ENCODE peak calls at places on chromosomes 3 and 15, in eight cellular contexts. G is OCI-LY7; X is colonic mucosa; L is activated CD8-positive, alpha-beta T cell treated with anti-CD3 and anti-CD28 coated beads for 36 hours; K is endodermal cell; S is brain microvascular endothelial cell; O is choroid plexus epithelial cell; I is fibroblast of lung. N is an unnamed sample.

GRCh38 chr3:187979543-187979942 is 174.4 kb upstream of the LPP start:
- DNase-seq in G (peak; percentile 98), S (no peak), O (no peak), K (no peak), X (no peak), L (peak; percentile 32), I (no peak), N (no peak)

GRCh38 chr15:51375966-51376640 is 34.6 kb downstream of the GLDN start:
- DNase-seq in L (no peak), O (peak; percentile 52), X (no peak), I (peak; percentile 52), K (no peak), S (peak; percentile 55), G (no peak), N (no peak)

GRCh38 chr3:100400424-100400781 is 486 bp downstream of the TOMM70 start:
- DNase-seq in K (no peak), S (no peak), L (peak; percentile 71), X (no peak), G (peak; percentile 56), O (no peak), I (no peak), N (peak; percentile 16)

GRCh38 chr3:180265551-180265950 is 228.8 kb upstream of the PEX5L start:
- DNase-seq in X (no peak), L (no peak), I (peak; percentile 34), G (no peak), O (peak; percentile 1), S (no peak), K (no peak), N (no peak)

GRCh38 chr3:119937229-119937628 is 155.3 kb downstream of the NR1I2 start:
- DNase-seq in O (peak; percentile 47), L (peak; percentile 80), I (no peak), S (no peak), K (no peak), X (no peak), G (no peak), N (peak; percentile 53)

GRCh38 chr3:45659661-45660566 is 29.3 kb upstream of the SACM1L start:
- DNase-seq in G (peak; percentile 55), S (peak; percentile 81), K (peak; percentile 93), O (peak; percentile 77), I (peak; percentile 95), L (peak; percentile 40), X (peak; percentile 88), N (peak; percentile 45)

GRCh38 chr15:60916032-60916673 is 312.9 kb downstream of the RORA start:
- DNase-seq in G (no peak), O (no peak), L (no peak), X (no peak), S (no peak), K (no peak), I (no peak), N (no peak)

GRCh38 chr15:64836023-64836536 is 5.6 kb upstream of the PLEKHO2 start:
- DNase-seq in I (no peak), L (no peak), X (no peak), G (no peak), O (no peak), S (no peak), K (no peak), N (no peak)

GRCh38 chr15:80536231-80536630 is 132.0 kb downstream of the ARNT2 start:
- DNase-seq in O (no peak), X (no peak), L (no peak), G (no peak), S (no peak), I (no peak), K (no peak), N (no peak)

GRCh38 chr3:9037113-9037715 is 73.9 kb upstream of the RAD18 start:
- DNase-seq in O (peak; percentile 20), S (no peak), K (no peak), L (no peak), G (no peak), I (no peak), X (no peak), N (no peak)

GRCh38 chr3:9032236-9032777 is 69.0 kb upstream of the RAD18 start:
- DNase-seq in K (peak; percentile 83), L (no peak), S (no peak), G (no peak), O (no peak), X (no peak), I (no peak), N (no peak)

GRCh38 chr3:9036327-9037112 is 73.2 kb upstream of the RAD18 start:
- DNase-seq in S (no peak), I (peak; percentile 93), K (no peak), X (peak; percentile 54), O (peak; percentile 36), L (no peak), G (no peak), N (no peak)

GRCh38 chr3:9035473-9035872 is 72.2 kb upstream of the RAD18 start:
- DNase-seq in S (no peak), K (no peak), X (no peak), G (no peak), I (no peak), L (no peak), O (no peak), N (no peak)

GRCh38 chr3:9033867-9034266 is 70.6 kb upstream of the RAD18 start:
- DNase-seq in I (no peak), L (no peak), S (no peak), K (no peak), X (no peak), G (no peak), O (no peak), N (no peak)
- TF ChIP-seq CTCF in I (no peak), L (no peak), S (no peak), K (peak; percentile 59), X (no peak), G (no peak), O (no peak), N (no peak)

GRCh38 chr15:35911052-35911780 is 365.3 kb upstream of the DPH6 start:
- DNase-seq in K (no peak), I (no peak), G (no peak), X (no peak), L (no peak), O (no peak), S (no peak), N (no peak)

GRCh38 chr15:35914573-35914972 is 368.6 kb upstream of the DPH6 start:
- DNase-seq in K (no peak), L (no peak), I (no peak), G (no peak), O (no peak), S (no peak), X (no peak), N (no peak)

GRCh38 chr15:35909414-35909813 is 363.4 kb upstream of the DPH6 start:
- DNase-seq in K (no peak), X (no peak), I (no peak), O (no peak), L (no peak), G (no peak), S (no peak), N (no peak)

GRCh38 chr15:35910227-35910626 is 364.3 kb upstream of the DPH6 start:
- DNase-seq in X (no peak), L (no peak), O (no peak), K (no peak), S (no peak), I (no peak), G (no peak), N (no peak)

GRCh38 chr15:35912196-35912595 is 366.2 kb upstream of the DPH6 start:
- DNase-seq in L (no peak), S (peak; percentile 20), O (peak; percentile 64), I (peak; percentile 11), G (no peak), K (no peak), X (no peak), N (no peak)
- TF ChIP-seq CTCF in L (no peak), S (peak; percentile 59), O (peak; percentile 69), I (peak; percentile 35), G (no peak), K (peak; percentile 42), X (no peak), N (no peak)

DNA sequence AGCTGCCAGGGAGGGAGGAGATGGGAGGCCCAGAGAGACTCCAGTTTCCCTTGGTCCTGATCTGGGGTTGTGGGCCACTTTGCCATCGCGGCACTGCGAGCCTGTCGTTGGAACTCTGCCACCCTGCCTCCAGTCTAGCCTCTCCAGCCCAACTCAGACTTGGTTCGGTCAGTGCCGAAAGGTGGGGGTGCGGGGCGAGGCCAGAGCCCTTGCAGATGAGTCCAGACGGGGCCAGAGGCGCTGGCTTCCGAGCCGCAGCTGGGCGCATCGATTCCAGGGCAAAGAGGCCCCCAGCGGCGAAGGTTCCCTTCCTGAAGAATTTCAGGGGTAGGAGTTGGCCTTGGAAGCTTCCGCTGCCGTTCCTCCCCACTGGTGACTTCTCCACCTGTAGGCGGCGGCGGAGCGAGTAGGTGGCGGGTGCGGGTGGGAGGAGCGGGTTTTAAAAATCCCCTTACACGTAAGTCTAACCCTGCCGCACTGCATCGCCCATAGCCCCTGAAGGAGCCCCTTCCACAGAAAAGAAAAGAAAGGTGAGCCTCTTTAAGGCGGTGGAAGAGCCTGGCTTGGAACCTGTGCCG is 5.1 kb downstream of the WNT5A start:
- DNase-seq in O (peak; percentile 52), S (peak; percentile 20), L (no peak), G (no peak), K (peak; percentile 81), X (peak; percentile 32), I (peak; percentile 39), N (peak; percentile 20)
- TF ChIP-seq CTCF in O (peak; percentile 45), S (peak; percentile 45), L (no peak), G (no peak), K (peak; percentile 34), X (no peak), I (peak; percentile 2), N (no peak)

DNA sequence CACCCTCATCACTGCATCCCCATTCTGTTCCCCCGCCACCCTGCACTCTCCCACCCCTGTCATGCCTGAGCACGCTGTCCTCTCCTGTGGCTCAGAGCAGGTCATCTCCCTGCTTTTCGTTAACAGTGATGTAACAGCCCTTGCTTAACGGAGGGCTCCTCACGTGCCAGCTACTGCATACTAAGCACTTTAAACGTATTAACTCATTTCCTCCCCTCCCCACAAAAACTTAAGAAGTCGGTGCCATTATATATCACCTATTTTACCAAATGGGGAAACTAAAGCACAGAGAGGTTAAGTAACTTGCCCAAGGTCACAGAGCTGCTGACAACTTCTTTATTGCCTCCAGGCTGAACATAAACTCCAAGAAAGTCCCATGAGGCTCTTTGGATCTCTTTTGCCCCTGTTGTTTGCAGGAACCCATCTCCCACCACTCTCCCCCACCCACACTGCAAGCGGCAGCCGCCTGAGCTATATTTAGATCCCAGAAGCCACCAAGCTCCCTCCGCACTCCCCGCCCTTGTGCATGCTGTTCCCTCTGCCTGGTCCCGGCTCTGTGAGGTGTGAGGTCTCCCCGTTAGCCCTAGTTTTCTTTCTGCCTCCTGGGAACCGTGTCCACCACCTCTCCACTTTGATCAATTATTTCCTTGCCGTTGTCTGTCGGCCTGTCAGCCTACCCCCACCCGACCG is 752 bp upstream of the CSK start:
- DNase-seq in K (peak; percentile 60), L (peak; percentile 73), G (peak; percentile 60), I (peak; percentile 19), S (no peak), X (peak; percentile 51), O (peak; percentile 43), N (no peak)
- TF ChIP-seq CTCF in K (no peak), L (no peak), G (no peak), I (no peak), S (no peak), X (no peak), O (no peak), N (no peak)

N was measured in GM10248.